ENCODE peak calls at places on chromosome 13, in seven cellular contexts. One of them, this sample, is unnamed.

GRCh38 chr13:98879965-98880364 is 97.9 kb downstream of the DOCK9 start:
- DNase-seq in stimulated activated CD8-positive, alpha-beta memory T cell treated with anti-CD3 and anti-CD28 coated beads, Interleukin-7, amount 100 ng/mL, for 1 hour: no peak
- DNase-seq in activated CD4-positive, alpha-beta T cell treated with anti-CD3 and anti-CD28 coated beads for 24 hours: no peak
- DNase-seq in NCI-H1105 treated with DMSO at 0.1 percent for 48 hours: no peak
- DNase-seq in A172: no peak
- DNase-seq in T-helper 9 cell: no peak
- DNase-seq in T-helper 17 cell: no peak
- DNase-seq in this sample: peak

GRCh38 chr13:74270018-74270417 is 135.8 kb upstream of the KLF12 start:
- DNase-seq in stimulated activated CD8-positive, alpha-beta memory T cell treated with anti-CD3 and anti-CD28 coated beads, Interleukin-7, amount 100 ng/mL, for 1 hour: no peak
- DNase-seq in activated CD4-positive, alpha-beta T cell treated with anti-CD3 and anti-CD28 coated beads for 24 hours: no peak
- DNase-seq in NCI-H1105 treated with DMSO at 0.1 percent for 48 hours: no peak
- DNase-seq in A172: peak
- DNase-seq in T-helper 9 cell: no peak
- DNase-seq in T-helper 17 cell: no peak
- DNase-seq in this sample: no peak

GRCh38 chr13:76822691-76823267 is 63.4 kb downstream of the KCTD12 start:
- DNase-seq in stimulated activated CD8-positive, alpha-beta memory T cell treated with anti-CD3 and anti-CD28 coated beads, Interleukin-7, amount 100 ng/mL, for 1 hour: no peak
- DNase-seq in activated CD4-positive, alpha-beta T cell treated with anti-CD3 and anti-CD28 coated beads for 24 hours: no peak
- DNase-seq in NCI-H1105 treated with DMSO at 0.1 percent for 48 hours: no peak
- DNase-seq in A172: peak
- DNase-seq in T-helper 9 cell: no peak
- DNase-seq in T-helper 17 cell: no peak
- DNase-seq in this sample: peak

GRCh38 chr13:113996081-113996911 is 22.4 kb upstream of the C13orf46 start:
- DNase-seq in stimulated activated CD8-positive, alpha-beta memory T cell treated with anti-CD3 and anti-CD28 coated beads, Interleukin-7, amount 100 ng/mL, for 1 hour: no peak
- DNase-seq in activated CD4-positive, alpha-beta T cell treated with anti-CD3 and anti-CD28 coated beads for 24 hours: no peak
- DNase-seq in NCI-H1105 treated with DMSO at 0.1 percent for 48 hours: no peak
- DNase-seq in A172: no peak
- DNase-seq in T-helper 9 cell: no peak
- DNase-seq in T-helper 17 cell: no peak
- DNase-seq in this sample: no peak

GRCh38 chr13:44382635-44383145 is 9.1 kb downstream of the SERP2 start:
- DNase-seq in stimulated activated CD8-positive, alpha-beta memory T cell treated with anti-CD3 and anti-CD28 coated beads, Interleukin-7, amount 100 ng/mL, for 1 hour: no peak
- DNase-seq in activated CD4-positive, alpha-beta T cell treated with anti-CD3 and anti-CD28 coated beads for 24 hours: no peak
- DNase-seq in NCI-H1105 treated with DMSO at 0.1 percent for 48 hours: no peak
- DNase-seq in A172: no peak
- DNase-seq in T-helper 9 cell: no peak
- DNase-seq in T-helper 17 cell: no peak
- DNase-seq in this sample: no peak

GRCh38 chr13:44306401-44307192 is 67.0 kb upstream of the SERP2 start:
- DNase-seq in stimulated activated CD8-positive, alpha-beta memory T cell treated with anti-CD3 and anti-CD28 coated beads, Interleukin-7, amount 100 ng/mL, for 1 hour: no peak
- DNase-seq in activated CD4-positive, alpha-beta T cell treated with anti-CD3 and anti-CD28 coated beads for 24 hours: no peak
- DNase-seq in NCI-H1105 treated with DMSO at 0.1 percent for 48 hours: peak
- DNase-seq in A172: peak
- DNase-seq in T-helper 9 cell: no peak
- DNase-seq in T-helper 17 cell: no peak
- DNase-seq in this sample: peak

GRCh38 chr13:74026753-74027152 is 107.5 kb downstream of the KLF12 start:
- DNase-seq in stimulated activated CD8-positive, alpha-beta memory T cell treated with anti-CD3 and anti-CD28 coated beads, Interleukin-7, amount 100 ng/mL, for 1 hour: peak
- DNase-seq in activated CD4-positive, alpha-beta T cell treated with anti-CD3 and anti-CD28 coated beads for 24 hours: peak
- DNase-seq in NCI-H1105 treated with DMSO at 0.1 percent for 48 hours: no peak
- DNase-seq in A172: peak
- DNase-seq in T-helper 9 cell: peak
- DNase-seq in T-helper 17 cell: peak
- DNase-seq in this sample: no peak

GRCh38 chr13:52949744-52950143 is 78.9 kb upstream of the OLFM4 start:
- DNase-seq in stimulated activated CD8-positive, alpha-beta memory T cell treated with anti-CD3 and anti-CD28 coated beads, Interleukin-7, amount 100 ng/mL, for 1 hour: no peak
- DNase-seq in activated CD4-positive, alpha-beta T cell treated with anti-CD3 and anti-CD28 coated beads for 24 hours: no peak
- DNase-seq in NCI-H1105 treated with DMSO at 0.1 percent for 48 hours: no peak
- DNase-seq in A172: no peak
- DNase-seq in T-helper 9 cell: no peak
- DNase-seq in T-helper 17 cell: no peak
- DNase-seq in this sample: no peak

GRCh38 chr13:69474286-69474685 is 633.3 kb upstream of the ATXN8OS start:
- DNase-seq in stimulated activated CD8-positive, alpha-beta memory T cell treated with anti-CD3 and anti-CD28 coated beads, Interleukin-7, amount 100 ng/mL, for 1 hour: no peak
- DNase-seq in activated CD4-positive, alpha-beta T cell treated with anti-CD3 and anti-CD28 coated beads for 24 hours: no peak
- DNase-seq in NCI-H1105 treated with DMSO at 0.1 percent for 48 hours: no peak
- DNase-seq in A172: peak
- DNase-seq in T-helper 9 cell: no peak
- DNase-seq in T-helper 17 cell: no peak
- DNase-seq in this sample: no peak

This sample was measured in myocyte.